ENCODE peak calls at places on chromosomes 6 and 20, in nine cellular contexts. E is endothelial cell of umbilical vein, J is fibroblast of the aortic adventitia, M is hepatocyte, L is gastrocnemius medialis, U is AG10803, Z is left ventricle myocardium inferior, Q is fibroblast of pulmonary artery, O is neural progenitor cell. H is an unnamed sample.

GRCh38 chr6:17042422-17043147 is 59.3 kb upstream of the STMND1 start:
- DNase-seq in E (peak; percentile 80), J (peak; percentile 76), U (peak; percentile 52), Q (peak; percentile 78), M (peak; percentile 84), O (peak; percentile 82), L (no peak), Z (no peak), H (peak; percentile 20)

GRCh38 chr6:38088010-38088409 is 268.5 kb downstream of the ZFAND3 start:
- DNase-seq in L (no peak), M (no peak), U (no peak), O (no peak), E (no peak), Z (no peak), J (no peak), Q (no peak), H (no peak)

GRCh38 chr20:50385733-50386640 is 124.2 kb upstream of the PTPN1 start:
- DNase-seq in Q (no peak), L (no peak), O (no peak), M (no peak), J (no peak), E (no peak), Z (no peak), U (no peak), H (no peak)

GRCh38 chr20:34124469-34125249 is 12.6 kb upstream of the EIF2S2 start:
- DNase-seq in U (no peak), E (no peak), Z (no peak), J (no peak), Q (no peak), L (no peak), M (no peak), O (no peak), H (no peak)

GRCh38 chr6:87590989-87591388 is 1.1 kb downstream of the ORC3 start:
- DNase-seq in O (peak; percentile 10), Z (no peak), M (no peak), U (no peak), J (peak; percentile 9), L (no peak), E (no peak), Q (no peak), H (no peak)

GRCh38 chr6:158867381-158868121 is 48.4 kb upstream of the EZR start:
- DNase-seq in Q (no peak), M (peak; percentile 21), L (peak; percentile 20), U (no peak), O (no peak), J (no peak), Z (no peak), E (no peak), H (no peak)

GRCh38 chr6:35552285-35552917 is 39.7 kb upstream of the TULP1 start:
- DNase-seq in M (peak; percentile 24), Q (peak; percentile 63), L (no peak), Z (no peak), U (peak; percentile 11), E (peak; percentile 44), J (peak; percentile 36), O (peak; percentile 48), H (peak; percentile 33)

GRCh38 chr20:34311118-34312023 is 8.2 kb upstream of the AHCY start:
- DNase-seq in E (no peak), Q (no peak), Z (no peak), M (peak; percentile 86), J (no peak), U (no peak), O (peak; percentile 83), L (no peak), H (no peak)

GRCh38 chr20:33211817-33212424 is 5.2 kb upstream of the BPIFA3 start:
- DNase-seq in L (no peak), Q (peak; percentile 46), J (peak; percentile 18), E (peak; percentile 17), M (peak; percentile 88), U (peak; percentile 53), O (peak; percentile 86), Z (no peak), H (peak; percentile 34)

GRCh38 chr20:1326031-1326930 is 2.7 kb downstream of the SDCBP2 start:
- DNase-seq in Q (peak; percentile 76), L (peak; percentile 50), M (peak; percentile 44), E (peak; percentile 59), O (no peak), U (peak; percentile 51), J (peak; percentile 69), Z (peak; percentile 34), H (peak; percentile 73)

GRCh38 chr6:11812951-11813350 is 34.3 kb upstream of the ADTRP start:
- DNase-seq in L (no peak), M (no peak), O (no peak), J (peak; percentile 84), Z (no peak), U (no peak), Q (no peak), E (no peak), H (no peak)

GRCh38 chr6:133286765-133287164 is 45.6 kb downstream of the EYA4 start:
- DNase-seq in L (no peak), Z (no peak), Q (peak; percentile 48), O (peak; percentile 51), J (peak; percentile 12), U (peak; percentile 15), M (peak; percentile 17), E (peak; percentile 8), H (peak; percentile 1)

GRCh38 chr6:91812596-91813274 is 1225.9 kb upstream of the MAP3K7 start:
- DNase-seq in L (no peak), Q (no peak), E (no peak), O (no peak), J (no peak), Z (no peak), U (no peak), M (no peak), H (peak; percentile 45)

GRCh38 chr20:20492521-20493334 is 124.8 kb downstream of the INSM1 start:
- DNase-seq in L (no peak), J (no peak), U (no peak), E (peak; percentile 69), Q (no peak), M (no peak), O (peak; percentile 92), Z (no peak), H (no peak)

GRCh38 chr20:62991196-62991807 is 15.5 kb downstream of the BHLHE23 start:
- DNase-seq in E (no peak), L (no peak), Z (no peak), J (no peak), U (no peak), Q (no peak), M (no peak), O (no peak), H (no peak)

GRCh38 chr20:62990306-62990825 is 16.4 kb downstream of the BHLHE23 start:
- DNase-seq in E (no peak), J (no peak), O (no peak), Z (no peak), M (no peak), L (no peak), Q (no peak), U (no peak), H (no peak)

GRCh38 chr20:62987114-62987513 is 19.6 kb downstream of the BHLHE23 start:
- DNase-seq in E (no peak), J (no peak), L (no peak), U (no peak), Q (no peak), M (no peak), Z (no peak), O (no peak), H (no peak)

GRCh38 chr20:62991863-62992262 is 14.9 kb downstream of the BHLHE23 start:
- DNase-seq in Q (no peak), O (no peak), J (no peak), E (no peak), M (no peak), L (no peak), U (no peak), Z (no peak), H (no peak)

DNA sequence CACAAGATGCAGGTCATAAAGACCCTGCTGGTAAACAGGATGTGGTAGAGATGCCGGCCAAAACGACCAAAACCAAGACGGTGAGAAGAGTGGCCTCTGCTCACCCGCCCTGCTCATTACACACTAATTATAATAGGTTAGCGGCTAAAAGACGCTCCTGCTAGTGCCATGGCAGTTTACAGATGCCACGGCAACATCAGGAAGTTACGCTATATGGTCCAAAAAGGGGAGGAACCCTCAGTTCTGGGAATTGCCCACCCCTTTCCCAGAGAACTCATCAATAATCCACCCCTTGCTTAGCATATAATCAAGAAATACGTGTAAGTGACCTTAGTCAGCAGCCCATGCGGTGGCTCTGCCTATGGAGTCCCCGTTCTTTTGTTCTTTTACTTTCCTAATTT is 17.6 kb downstream of the BHLHE23 start:
- DNase-seq in Q (no peak), M (no peak), Z (no peak), O (no peak), L (no peak), U (no peak), E (no peak), J (no peak), H (peak; percentile 12)
- H3K4me3 ChIP-seq in Q (no peak overlapping the region), M (no peak overlapping the region), Z (no peak overlapping the region), O (no peak overlapping the region), L (no peak overlapping the region), U (no peak overlapping the region), E (no peak overlapping the region), J (no peak overlapping the region), H (no peak overlapping the region)

GRCh38 chr6:125759184-125759902 is 9.9 kb downstream of the HEY2 start:
- DNase-seq in Q (no peak), E (no peak), J (no peak), O (peak; percentile 86), M (no peak), L (no peak), U (no peak), Z (peak; percentile 57), H (no peak)
- TF ChIP-seq CTCF in Q (peak; percentile 15), E (peak; percentile 38), J (peak; percentile 4), O (peak; percentile 80), M (peak; percentile 15), L (no peak), U (no peak), Z (peak; percentile 63), H (peak; percentile 30)

DNA sequence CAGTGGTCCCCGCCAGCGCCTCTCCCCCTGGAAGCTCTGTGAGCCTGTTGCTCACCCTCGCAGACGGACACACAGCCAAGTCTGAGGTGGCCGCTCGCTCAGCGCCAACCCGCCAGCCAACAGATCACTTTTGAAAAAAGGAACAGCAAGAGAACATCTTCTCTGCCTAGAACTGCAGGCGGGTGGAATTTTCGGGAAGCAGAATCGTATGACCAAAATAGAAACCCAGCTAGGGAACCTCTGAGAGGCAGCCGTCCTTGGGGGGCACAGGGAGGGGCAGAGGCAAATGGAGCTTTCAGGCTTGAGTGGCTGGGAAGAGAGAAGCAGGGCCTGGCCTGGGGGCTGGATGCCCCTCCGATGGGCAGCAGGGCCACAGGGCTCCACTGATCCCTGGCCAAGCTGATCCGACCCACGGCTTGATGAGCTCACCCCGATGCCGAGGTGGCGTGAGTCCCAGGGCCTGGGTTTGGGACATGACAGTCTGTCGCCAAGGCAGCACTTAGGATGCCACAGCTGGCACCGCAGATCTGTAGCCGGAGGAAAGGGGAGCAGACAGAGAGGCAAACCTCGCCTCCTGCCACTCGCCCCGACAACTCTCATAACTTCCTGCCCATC is 9.8 kb downstream of the NFATC2 start:
- DNase-seq in Q (no peak), L (peak; percentile 46), M (no peak), Z (peak; percentile 52), J (peak; percentile 11), O (no peak), E (no peak), U (peak; percentile 71), H (no peak)
- H3K4me3 ChIP-seq in Q (no peak overlapping the region), L (peak overlapping the region; percentile 6), M (no peak overlapping the region), Z (peak overlapping the region; percentile 32), J (no peak overlapping the region), O (no peak overlapping the region), E (no peak overlapping the region), U (no peak overlapping the region), H (no peak overlapping the region)

DNA sequence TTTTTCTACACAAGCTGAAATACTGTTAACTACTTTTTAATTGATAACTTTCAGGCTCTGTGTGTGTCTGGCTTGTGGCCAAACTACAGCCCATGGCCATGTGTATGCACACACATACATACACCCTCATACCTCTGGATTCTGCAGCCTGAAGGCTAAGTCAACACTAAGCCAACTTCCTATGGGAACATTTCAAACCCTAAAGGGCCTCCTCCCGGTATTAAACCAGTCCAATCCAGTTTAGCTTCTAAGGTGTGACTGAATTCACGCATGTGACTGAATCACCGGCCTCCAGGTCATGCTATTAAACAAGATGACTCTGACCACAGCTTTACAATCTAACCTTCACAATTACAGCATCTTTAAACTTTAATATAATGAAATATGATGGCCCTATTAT is 20.7 kb upstream of the DST start:
- DNase-seq in O (no peak), Q (no peak), E (no peak), M (peak; percentile 45), Z (no peak), J (no peak), U (no peak), L (peak; percentile 9), H (no peak)
- TF ChIP-seq CTCF in O (no peak), Q (no peak), E (no peak), M (no peak), Z (no peak), J (no peak), U (no peak), L (no peak), H (no peak)

H was measured in fibroblast of villous mesenchyme.